ENCODE peak calls at places on chromosomes 2 and 18, in seven cellular contexts. U is heart right ventricle; W is brain microvascular endothelial cell; Q is GM23248; P is CD8-positive, alpha-beta T cell; R is sigmoid colon; G is breast epithelium. A is an unnamed sample.

GRCh38 chr18:75297731-75298130 is 87.1 kb downstream of the TSHZ1 start:
- DNase-seq in U (no peak), W (no peak), Q (peak), P (no peak), R (no peak), G (no peak), A (no peak)

GRCh38 chr2:10947005-10947440 is 35.3 kb downstream of the KCNF1 start:
- DNase-seq in U (no peak), W (peak), Q (peak), P (no peak), R (no peak), G (no peak), A (no peak)

GRCh38 chr2:204325468-204325867 is 219.8 kb upstream of the PARD3B start:
- DNase-seq in U (peak), W (peak), Q (peak), P (peak), R (peak), G (no peak), A (peak)

GRCh38 chr2:234676859-234677450 is 180.1 kb upstream of the ARL4C start:
- DNase-seq in U (no peak), W (no peak), Q (no peak), P (no peak), R (no peak), G (no peak), A (no peak)

GRCh38 chr2:56456791-56457190 is 273.0 kb downstream of the CCDC85A start:
- DNase-seq in U (no peak), W (no peak), Q (no peak), P (no peak), R (no peak), G (no peak), A (no peak)

GRCh38 chr18:10477121-10477862 is 22.9 kb downstream of the APCDD1 start:
- DNase-seq in U (no peak), W (no peak), Q (no peak), P (no peak), R (no peak), G (no peak), A (no peak)

GRCh38 chr2:221109552-221109951 is 462.6 kb downstream of the EPHA4 start:
- DNase-seq in U (no peak), W (no peak), Q (no peak), P (no peak), R (no peak), G (no peak), A (no peak)

GRCh38 chr2:65431417-65432226 is 777 bp downstream of the SPRED2 start:
- DNase-seq in U (peak), W (no peak), Q (peak), P (no peak), R (peak), G (peak), A (peak)

GRCh38 chr2:199861116-199861774 is 10.3 kb upstream of the FTCDNL1 start:
- DNase-seq in U (no peak), W (no peak), Q (peak), P (no peak), R (no peak), G (no peak), A (peak)

GRCh38 chr2:40283111-40283909 is 168.6 kb downstream of the SLC8A1 start:
- DNase-seq in U (no peak), W (no peak), Q (no peak), P (no peak), R (no peak), G (no peak), A (no peak)

GRCh38 chr2:40281021-40281940 is 170.6 kb downstream of the SLC8A1 start:
- DNase-seq in U (peak), W (peak), Q (peak), P (no peak), R (peak), G (no peak), A (no peak)

GRCh38 chr2:40284797-40285196 is 167.1 kb downstream of the SLC8A1 start:
- DNase-seq in U (no peak), W (peak), Q (peak), P (no peak), R (no peak), G (no peak), A (no peak)

GRCh38 chr2:40279479-40279878 is 172.4 kb downstream of the SLC8A1 start:
- DNase-seq in U (no peak), W (no peak), Q (no peak), P (no peak), R (no peak), G (no peak), A (no peak)

DNA sequence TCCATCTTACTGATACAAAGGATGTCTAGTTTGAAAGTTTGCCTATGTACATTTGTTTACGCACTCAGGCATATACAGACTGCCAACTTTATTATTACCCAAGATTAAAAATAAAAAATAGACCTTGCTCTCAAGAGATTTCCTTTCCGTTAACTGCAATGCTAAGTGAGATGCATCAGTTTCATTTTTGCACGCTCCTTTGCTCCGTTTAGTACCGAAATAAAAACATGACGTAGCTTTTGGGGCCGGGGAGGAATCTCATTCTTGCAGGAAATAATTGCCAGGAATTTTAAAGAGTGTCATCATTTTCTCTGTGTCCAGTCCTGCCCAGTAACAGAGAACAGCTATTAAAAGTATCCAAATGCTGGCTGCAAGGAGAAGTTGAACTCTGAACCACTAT is 169.5 kb downstream of the SLC8A1 start:
- DNase-seq in U (no peak), W (peak), Q (no peak), P (no peak), R (no peak), G (no peak), A (no peak)
- H3K4me3 ChIP-seq in U (no peak), W (peak), Q (no peak), P (no peak), R (peak), G (peak), A (no peak)

GRCh38 chr2:38148501-38148900 is 72.5 kb upstream of the CYP1B1 start:
- DNase-seq in U (no peak), W (no peak), Q (peak), P (no peak), R (no peak), G (no peak), A (no peak)

GRCh38 chr2:38145226-38145625 is 69.3 kb upstream of the CYP1B1 start:
- DNase-seq in U (no peak), W (peak), Q (peak), P (no peak), R (no peak), G (no peak), A (no peak)

GRCh38 chr2:38146917-38147307 is 71.0 kb upstream of the CYP1B1 start:
- DNase-seq in U (no peak), W (peak), Q (peak), P (no peak), R (peak), G (no peak), A (no peak)

GRCh38 chr2:38147333-38148121 is 71.6 kb upstream of the CYP1B1 start:
- DNase-seq in U (no peak), W (peak), Q (peak), P (no peak), R (no peak), G (no peak), A (no peak)

DNA sequence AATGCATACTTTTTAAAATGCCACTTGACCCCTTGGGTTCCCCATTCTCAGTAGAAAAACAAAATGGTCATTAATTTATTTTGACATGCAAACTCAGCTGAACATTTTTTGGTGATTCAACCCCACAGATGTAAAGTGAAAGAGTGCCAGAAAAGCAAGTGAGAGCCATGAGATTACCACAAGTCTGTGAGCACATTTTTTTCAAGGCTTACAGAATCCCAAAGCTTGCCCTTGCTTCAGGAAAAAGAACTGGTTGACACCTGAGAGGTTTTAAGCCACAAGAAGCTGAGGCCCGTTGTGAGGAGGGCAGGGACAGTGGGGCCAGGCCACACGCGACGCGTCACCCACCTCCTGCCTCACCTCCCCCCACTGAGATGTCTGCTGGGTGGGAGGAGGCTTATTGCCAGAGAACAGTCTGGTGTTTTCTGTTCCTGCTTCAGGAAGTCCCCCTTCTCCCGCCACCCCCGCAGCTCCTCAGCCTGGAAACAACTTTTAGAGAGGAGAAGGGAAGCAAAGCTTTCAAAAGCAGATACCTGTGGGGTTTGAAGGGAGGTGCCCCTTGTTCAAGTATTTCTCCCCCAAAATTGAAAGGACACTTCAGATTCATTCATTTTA is 70.5 kb upstream of the CYP1B1 start:
- DNase-seq in U (peak), W (peak), Q (peak), P (no peak), R (peak), G (no peak), A (no peak)
- H3K4me3 ChIP-seq in U (no peak), W (peak), Q (peak), P (no peak), R (no peak), G (no peak), A (no peak)

DNA sequence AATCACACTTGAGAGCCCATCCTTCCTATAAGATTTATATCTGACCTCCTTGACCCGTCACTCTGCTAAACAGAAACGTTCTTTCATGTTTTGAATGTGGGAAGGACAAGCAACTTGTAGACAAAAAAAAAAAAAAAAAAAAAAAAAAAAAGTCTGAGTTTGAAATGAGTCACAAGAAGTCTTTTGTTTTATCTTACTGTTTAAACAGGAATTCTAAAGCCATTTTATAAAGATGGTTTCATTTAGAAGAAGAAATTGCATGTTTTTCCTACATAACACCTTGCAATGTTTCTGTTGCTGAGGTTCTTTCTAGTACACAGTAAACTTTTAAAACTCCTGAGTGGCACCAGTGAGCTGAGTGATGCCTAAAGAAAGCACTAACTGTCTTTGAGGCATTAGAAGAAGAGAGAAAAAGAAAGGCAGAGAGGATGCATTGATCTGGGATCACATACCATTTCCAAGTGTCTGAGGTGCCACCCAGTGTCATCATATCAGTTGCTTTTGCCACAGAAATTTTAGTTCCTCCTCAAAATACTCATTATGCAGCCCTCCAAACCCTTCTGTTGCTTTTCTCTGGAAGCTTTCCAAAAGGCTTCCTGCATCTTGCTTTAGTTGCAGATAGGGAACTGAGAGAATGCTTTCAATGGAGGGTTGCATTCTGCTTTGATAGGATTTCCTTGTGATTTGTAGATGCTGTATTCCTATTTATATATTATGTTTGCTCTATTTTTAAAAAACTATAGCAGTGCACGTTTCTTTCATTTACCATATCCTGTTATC is 69.1 kb downstream of the ACVR2A start:
- DNase-seq in U (no peak), W (no peak), Q (peak), P (no peak), R (no peak), G (no peak), A (no peak)
- H3K4me3 ChIP-seq in U (no peak), W (no peak), Q (no peak), P (no peak), R (no peak), G (no peak), A (no peak)

GRCh38 chr2:9811679-9812511 is 31.4 kb upstream of the TAF1B start:
- DNase-seq in U (no peak), W (no peak), Q (no peak), P (no peak), R (peak), G (peak), A (no peak)

GRCh38 chr2:9814129-9814868 is 29.0 kb upstream of the TAF1B start:
- DNase-seq in U (no peak), W (no peak), Q (no peak), P (no peak), R (no peak), G (no peak), A (no peak)

GRCh38 chr2:9812945-9813311 is 30.3 kb upstream of the TAF1B start:
- DNase-seq in U (no peak), W (no peak), Q (no peak), P (no peak), R (no peak), G (no peak), A (no peak)

GRCh38 chr2:9815076-9815475 is 28.2 kb upstream of the TAF1B start:
- DNase-seq in U (no peak), W (no peak), Q (no peak), P (no peak), R (no peak), G (no peak), A (no peak)

GRCh38 chr2:9813312-9814128 is 29.8 kb upstream of the TAF1B start:
- DNase-seq in U (peak), W (peak), Q (peak), P (peak), R (peak), G (peak), A (peak)
- H3K4me3 ChIP-seq in U (no peak), W (peak), Q (peak), P (no peak), R (no peak), G (no peak), A (no peak)

GRCh38 chr2:186695081-186695756 is 1.4 kb downstream of the FAM171B start:
- DNase-seq in U (no peak), W (peak), Q (peak), P (no peak), R (no peak), G (no peak), A (no peak)
- H3K4me3 ChIP-seq in U (no peak), W (peak), Q (peak), P (no peak), R (peak), G (peak), A (no peak)

GRCh38 chr2:237568121-237568660 is 1.8 kb downstream of the PRLH start:
- DNase-seq in U (no peak), W (no peak), Q (no peak), P (no peak), R (peak), G (no peak), A (no peak)

GRCh38 chr2:237566401-237567235 is at the start of gene PRLH:
- DNase-seq in U (no peak), W (no peak), Q (no peak), P (no peak), R (peak), G (no peak), A (no peak)

GRCh38 chr2:237569041-237569440 is 2.7 kb downstream of the PRLH start:
- DNase-seq in U (no peak), W (no peak), Q (no peak), P (no peak), R (no peak), G (no peak), A (no peak)

GRCh38 chr2:237565974-237566373 is 400 bp upstream of the PRLH start:
- DNase-seq in U (no peak), W (no peak), Q (no peak), P (no peak), R (no peak), G (no peak), A (no peak)

DNA sequence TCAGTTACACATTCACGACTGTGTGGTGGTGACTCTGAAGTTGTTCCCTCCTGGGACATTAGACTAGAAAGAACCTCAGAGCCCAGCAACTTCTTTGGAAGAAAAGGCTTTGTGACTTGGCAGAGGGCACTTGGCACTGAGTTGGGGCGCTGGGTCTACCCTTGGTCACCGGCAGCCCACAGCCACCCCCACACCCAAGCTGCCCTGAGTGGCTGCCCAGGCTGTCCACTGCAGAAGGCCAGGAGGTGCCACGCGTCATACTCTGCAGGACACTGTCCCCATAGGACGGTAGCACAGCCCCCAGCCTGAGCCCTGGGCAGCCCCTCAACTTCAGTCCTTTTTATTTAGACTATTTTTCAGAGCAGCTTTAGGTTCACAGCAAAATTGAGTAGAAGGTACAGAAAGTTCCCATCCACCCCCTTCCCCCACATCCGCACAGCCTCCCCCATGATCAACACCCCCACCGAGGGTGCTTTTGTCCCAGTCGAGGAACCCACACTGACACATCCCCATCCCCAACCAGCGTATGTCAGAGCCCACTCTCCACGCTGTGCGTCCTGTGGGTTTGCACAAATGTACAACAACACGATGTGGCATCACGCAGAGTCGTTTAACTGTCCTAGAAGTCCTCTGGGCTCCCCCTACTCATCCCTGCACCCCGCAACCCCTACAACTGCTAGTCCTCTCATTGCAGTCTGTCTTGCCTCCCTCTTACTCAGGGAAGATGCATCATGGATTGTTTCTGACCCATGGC is 1.1 kb downstream of the PRLH start:
- DNase-seq in U (no peak), W (no peak), Q (no peak), P (no peak), R (no peak), G (no peak), A (no peak)
- H3K4me3 ChIP-seq in U (no peak), W (no peak), Q (no peak), P (no peak), R (no peak), G (no peak), A (no peak)

DNA sequence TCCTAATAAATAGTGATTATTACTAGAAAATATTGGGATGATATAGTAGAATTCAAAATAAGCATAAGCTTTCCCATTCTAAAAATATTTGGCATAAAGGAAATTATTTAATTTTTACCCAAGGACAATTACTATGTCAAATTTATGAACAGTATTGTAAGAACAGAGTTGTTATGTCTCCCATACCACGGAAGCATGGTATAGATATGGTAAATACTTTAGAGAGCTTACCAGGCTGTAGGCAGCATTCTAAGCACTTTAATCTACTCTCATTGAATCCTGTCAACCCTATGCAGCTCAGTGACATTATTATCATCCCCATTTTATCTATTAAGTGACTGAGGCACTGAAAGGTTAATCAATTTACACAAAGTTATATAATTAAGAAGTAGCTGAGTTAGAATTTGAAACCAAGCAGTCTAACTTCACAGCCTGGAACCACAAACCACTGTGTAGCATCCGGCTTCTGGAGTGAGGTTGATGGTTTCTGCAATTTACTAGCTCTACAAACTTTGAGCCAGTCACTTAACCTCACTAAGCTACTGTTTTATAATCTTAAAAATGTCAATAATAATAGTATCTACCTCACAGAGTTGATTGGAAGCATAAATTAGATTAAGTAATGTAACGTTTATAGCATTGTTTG is 323.7 kb downstream of the ARHGAP15 start:
- DNase-seq in U (no peak), W (no peak), Q (no peak), P (peak), R (no peak), G (no peak), A (peak)
- H3K4me3 ChIP-seq in U (no peak), W (no peak), Q (no peak), P (no peak), R (no peak), G (no peak), A (no peak)

GRCh38 chr18:36828157-36828629 is 609 bp downstream of the TPGS2 start:
- DNase-seq in U (peak), W (peak), Q (peak), P (no peak), R (peak), G (no peak), A (no peak)

GRCh38 chr18:36831139-36831538 is 2.2 kb downstream of the KIAA1328 start:
- DNase-seq in U (no peak), W (peak), Q (peak), P (no peak), R (no peak), G (no peak), A (no peak)

GRCh38 chr18:36829362-36830140 is 624 bp downstream of the KIAA1328 start:
- DNase-seq in U (no peak), W (no peak), Q (peak), P (no peak), R (peak), G (peak), A (no peak)

GRCh38 chr18:36828630-36829361 is at the start of the genes KIAA1328 and TPGS2:
- DNase-seq in U (peak), W (peak), Q (peak), P (peak), R (peak), G (peak), A (peak)

GRCh38 chr18:36830141-36830495 is 1.2 kb downstream of the KIAA1328 start:
- DNase-seq in U (no peak), W (no peak), Q (no peak), P (no peak), R (no peak), G (no peak), A (no peak)
- H3K4me3 ChIP-seq in U (no peak), W (no peak), Q (peak), P (no peak), R (no peak), G (no peak), A (peak)

DNA sequence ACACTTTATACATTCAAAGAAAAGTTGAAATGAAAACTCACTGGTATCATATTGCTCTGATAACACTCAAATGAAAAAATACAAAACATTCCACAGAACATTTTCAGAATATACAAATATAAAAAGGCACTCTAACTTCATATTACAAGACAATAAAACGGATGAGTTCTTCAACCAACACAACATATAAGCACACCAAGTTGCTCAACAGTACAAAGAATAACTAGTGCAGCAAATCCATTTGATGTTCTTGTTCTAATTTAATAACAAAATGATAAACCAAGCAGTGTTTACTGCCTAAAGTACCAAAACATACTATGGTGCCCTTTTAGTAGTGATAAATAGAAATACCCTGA is 60.8 kb upstream of the PGAP1 start:
- DNase-seq in U (no peak), W (no peak), Q (no peak), P (no peak), R (no peak), G (no peak), A (no peak)
- H3K4me3 ChIP-seq in U (no peak), W (no peak), Q (peak), P (no peak), R (no peak), G (no peak), A (no peak)

GRCh38 chr2:157312866-157313486 is 12.6 kb downstream of the ERMN start:
- DNase-seq in U (no peak), W (no peak), Q (peak), P (no peak), R (no peak), G (no peak), A (no peak)
- H3K4me3 ChIP-seq in U (no peak), W (no peak), Q (no peak), P (no peak), R (no peak), G (no peak), A (no peak)